ENCODE peak calls at places on chromosomes 1 and 21, in ten cellular contexts. E is H7; D is stimulated activated CD4-positive, alpha-beta T cell treated with anti-CD3 and anti-CD28 coated beads, Interleukin-4, amount 100 ng/mL, for 24 hours; V is NCI-H1092; H is stimulated activated naive CD8-positive, alpha-beta T cell treated with anti-CD3 and anti-CD28 coated beads, Interleukin-15, amount 100 ng/mL, for 72 hours; W is kidney glomerular epithelial cell; R is iris pigment epithelial cell; N is pulmonary artery endothelial cell; U is activated CD4-positive, alpha-beta T cell treated with anti-CD3 and anti-CD28 coated beads, Interleukin-2, amount 50 U/mL, for 1 hour; O is body of pancreas. J is an unnamed sample.

GRCh38 chr1:212635141-212635601 is 26.6 kb downstream of the ATF3 start:
- DNase-seq in O (no peak), R (peak; percentile 61), W (no peak), E (no peak), D (no peak), U (no peak), N (no peak), V (no peak), H (no peak), J (no peak)

GRCh38 chr1:3240524-3241235 is 171.7 kb downstream of the PRDM16 start:
- DNase-seq in R (peak; percentile 10), H (no peak), V (no peak), O (no peak), E (peak; percentile 92), D (no peak), N (no peak), W (no peak), U (no peak), J (no peak)

GRCh38 chr1:241608379-241609033 is 31.7 kb downstream of the CHML start:
- DNase-seq in D (no peak), V (no peak), R (peak; percentile 83), H (no peak), E (no peak), N (no peak), O (no peak), U (no peak), W (peak; percentile 35), J (no peak)

GRCh38 chr1:6870086-6870485 is 84.8 kb downstream of the CAMTA1 start:
- DNase-seq in E (no peak), H (no peak), R (peak; percentile 50), D (no peak), N (no peak), O (no peak), V (no peak), U (no peak), W (no peak), J (no peak)

GRCh38 chr21:26169061-26169610 is 1.4 kb downstream of the APP start:
- DNase-seq in E (peak; percentile 67), V (peak; percentile 42), N (peak; percentile 27), D (peak; percentile 36), H (peak; percentile 50), U (peak; percentile 42), O (peak; percentile 62), R (peak; percentile 85), W (peak; percentile 72), J (peak; percentile 13)

GRCh38 chr1:109623601-109624161 is 4.0 kb downstream of the AMPD2 start:
- DNase-seq in N (no peak), E (peak; percentile 42), V (no peak), O (no peak), R (no peak), W (no peak), U (no peak), D (no peak), H (no peak), J (no peak)

GRCh38 chr1:110150330-110151174 is at the start of gene SLC6A17:
- DNase-seq in R (peak; percentile 62), D (peak; percentile 33), N (no peak), W (peak; percentile 21), V (no peak), U (no peak), E (peak; percentile 91), H (peak; percentile 32), O (peak; percentile 31), J (peak; percentile 47)

GRCh38 chr1:98898901-98899300 is 105.8 kb downstream of the PLPPR5 start:
- DNase-seq in U (no peak), W (no peak), R (no peak), V (no peak), H (no peak), N (no peak), D (no peak), O (no peak), E (no peak), J (no peak)

GRCh38 chr1:17768651-17769241 is 13.6 kb downstream of the ACTL8 start:
- DNase-seq in R (peak; percentile 62), D (no peak), N (no peak), V (no peak), W (peak; percentile 37), O (peak; percentile 28), H (no peak), U (no peak), E (peak; percentile 69), J (no peak)

GRCh38 chr1:90474731-90475130 is 242.4 kb downstream of the BARHL2 start:
- DNase-seq in E (no peak), H (no peak), U (no peak), W (no peak), O (no peak), R (no peak), V (no peak), D (no peak), N (no peak), J (no peak)

GRCh38 chr1:19385869-19386591 is 73.9 kb downstream of the SLC66A1 start:
- DNase-seq in E (no peak), R (peak; percentile 88), H (no peak), D (no peak), N (no peak), U (no peak), W (no peak), O (peak; percentile 66), V (no peak), J (no peak)

J was measured in stimulated activated naive B cell treated with anti-CD40 and anti-IgM and Interleukin-4, amounts not matched to agents 10 μg/mL and 1 μg/mL and 100 μg/mL, for 72 hours.